ENCODE peak calls at places on chromosomes 7 and 10, in four cellular contexts. Y, M, H and P are unnamed samples.

GRCh38 chr10:22717728-22718127 is 3.4 kb upstream of the PIP4K2A start:
- DNase-seq in Y (no peak), M (no peak), H (no peak), P (no peak)

GRCh38 chr7:120280743-120281142 is 7.8 kb downstream of the KCND2 start:
- DNase-seq in Y (no peak), M (no peak), H (no peak), P (no peak)

GRCh38 chr10:95850791-95851190 is 57.0 kb upstream of the CC2D2B start:
- DNase-seq in Y (no peak), M (no peak), H (no peak), P (no peak)

GRCh38 chr7:107742678-107743566 is 1.0 kb upstream of the CBLL1 start:
- DNase-seq in Y (peak; percentile 82), M (peak; percentile 70), H (no peak), P (peak; percentile 48)

GRCh38 chr7:43693687-43694398 is 35.5 kb downstream of the COA1 start:
- DNase-seq in Y (no peak), M (no peak), H (no peak), P (peak; percentile 41)

GRCh38 chr10:21536874-21537273 is 2.8 kb downstream of the MLLT10 start:
- DNase-seq in Y (no peak), M (no peak), H (no peak), P (no peak)

GRCh38 chr7:103987455-103987854 is 2.0 kb downstream of the RELN start:
- DNase-seq in Y (no peak), M (no peak), H (no peak), P (no peak)

GRCh38 chr7:139582130-139582650 is 58.7 kb downstream of the CLEC2L start:
- DNase-seq in Y (peak; percentile 34), M (no peak), H (no peak), P (no peak)

GRCh38 chr7:27735165-27735564 is 4.8 kb upstream of the TAX1BP1 start:
- DNase-seq in Y (no peak), M (no peak), H (no peak), P (no peak)

GRCh38 chr10:4108693-4109092 is 323.7 kb upstream of the KLF6 start:
- DNase-seq in Y (no peak), M (peak; percentile 17), H (no peak), P (no peak)

GRCh38 chr7:157120181-157120580 is 18.5 kb upstream of the UBE3C start:
- DNase-seq in Y (no peak), M (no peak), H (no peak), P (no peak)

GRCh38 chr10:58473966-58474365 is 38.7 kb upstream of the BICC1 start:
- DNase-seq in Y (no peak), M (no peak), H (no peak), P (peak; percentile 42)

GRCh38 chr7:50730459-50731400 is 52.0 kb downstream of the GRB10 start:
- DNase-seq in Y (peak; percentile 67), M (no peak), H (no peak), P (no peak)

GRCh38 chr10:111200505-111201186 is 123.8 kb downstream of the ADRA2A start:
- DNase-seq in Y (no peak), M (peak; percentile 62), H (no peak), P (no peak)

GRCh38 chr7:141709318-141709717 is 1.2 kb downstream of the WEE2 start:
- DNase-seq in Y (no peak), M (no peak), H (no peak), P (no peak)

GRCh38 chr10:60176900-60177299 is 212.8 kb downstream of the ANK3 start:
- DNase-seq in Y (no peak), M (no peak), H (no peak), P (no peak)

GRCh38 chr10:72981882-72982529 is 27.4 kb upstream of the PLA2G12B start:
- DNase-seq in Y (no peak), M (no peak), H (no peak), P (no peak)